ENCODE peak calls at places on chromosome 15, in four cellular contexts. E, G, K and X are unnamed samples.

GRCh38 chr15:29910068-29910467 is 87.8 kb upstream of the TJP1 start:
- DNase-seq in G (no peak), K (no peak), E (no peak), X (no peak)

GRCh38 chr15:57224664-57225063 is 151.6 kb upstream of the CGNL1 start:
- DNase-seq in G (no peak), E (no peak), K (no peak), X (no peak)

GRCh38 chr15:88029696-88030095 is 226.8 kb downstream of the NTRK3 start:
- DNase-seq in E (no peak), K (no peak), G (no peak), X (no peak)

GRCh38 chr15:60695713-60696522 is 217.0 kb upstream of the ICE2 start:
- DNase-seq in G (peak), E (no peak), K (no peak), X (no peak)

GRCh38 chr15:58748787-58749531 is 548 bp downstream of the ADAM10 start:
- DNase-seq in G (peak), E (peak), K (no peak), X (peak)

GRCh38 chr15:44501768-44502366 is 35.1 kb upstream of the EIF3J start:
- DNase-seq in K (peak), G (no peak), E (no peak), X (no peak)

GRCh38 chr15:79644091-79644490 is 212.0 kb downstream of the MINAR1 start:
- DNase-seq in G (peak), E (no peak), K (peak), X (no peak)

GRCh38 chr15:35958021-35958420 is 412.1 kb upstream of the DPH6 start:
- DNase-seq in E (no peak), K (no peak), G (peak), X (no peak)

GRCh38 chr15:42772126-42772525 is 35.2 kb upstream of the CDAN1 start:
- DNase-seq in G (no peak), E (no peak), K (no peak), X (no peak)

GRCh38 chr15:63135804-63136203 is 14.1 kb downstream of the LACTB start:
- DNase-seq in K (peak), G (peak), E (no peak), X (no peak)

GRCh38 chr15:27690290-27690689 is 408.8 kb downstream of the OCA2 start:
- DNase-seq in G (no peak), K (no peak), E (no peak), X (no peak)

GRCh38 chr15:49984436-49984835 is 134.6 kb downstream of the ATP8B4 start:
- DNase-seq in G (no peak), E (no peak), K (no peak), X (no peak)

GRCh38 chr15:42387603-42388002 is 28.3 kb downstream of the CAPN3 start:
- DNase-seq in K (no peak), E (no peak), G (peak), X (no peak)

GRCh38 chr15:62809106-62809967 is 233.2 kb upstream of the TPM1 start:
- DNase-seq in G (peak), K (peak), E (no peak), X (no peak)

GRCh38 chr15:40388941-40389823 is 6.7 kb downstream of the KNSTRN start:
- DNase-seq in E (peak), G (no peak), K (no peak), X (no peak)

GRCh38 chr15:57395292-57395691 is 19.0 kb downstream of the CGNL1 start:
- DNase-seq in E (no peak), K (peak), G (peak), X (no peak)

GRCh38 chr15:44882499-44882968 is 74.0 kb upstream of the TERB2 start:
- DNase-seq in G (no peak), K (peak), E (no peak), X (no peak)

GRCh38 chr15:38085104-38085503 is 150.7 kb downstream of the TMCO5A start:
- DNase-seq in G (no peak), E (no peak), K (no peak), X (peak)

GRCh38 chr15:101121511-101122090 is 130.2 kb downstream of the CHSY1 start:
- DNase-seq in E (peak), G (peak), K (no peak), X (peak)

GRCh38 chr15:26772588-26773484 is at the start of gene GABRB3:
- DNase-seq in G (no peak), E (peak), K (no peak), X (peak)

DNA sequence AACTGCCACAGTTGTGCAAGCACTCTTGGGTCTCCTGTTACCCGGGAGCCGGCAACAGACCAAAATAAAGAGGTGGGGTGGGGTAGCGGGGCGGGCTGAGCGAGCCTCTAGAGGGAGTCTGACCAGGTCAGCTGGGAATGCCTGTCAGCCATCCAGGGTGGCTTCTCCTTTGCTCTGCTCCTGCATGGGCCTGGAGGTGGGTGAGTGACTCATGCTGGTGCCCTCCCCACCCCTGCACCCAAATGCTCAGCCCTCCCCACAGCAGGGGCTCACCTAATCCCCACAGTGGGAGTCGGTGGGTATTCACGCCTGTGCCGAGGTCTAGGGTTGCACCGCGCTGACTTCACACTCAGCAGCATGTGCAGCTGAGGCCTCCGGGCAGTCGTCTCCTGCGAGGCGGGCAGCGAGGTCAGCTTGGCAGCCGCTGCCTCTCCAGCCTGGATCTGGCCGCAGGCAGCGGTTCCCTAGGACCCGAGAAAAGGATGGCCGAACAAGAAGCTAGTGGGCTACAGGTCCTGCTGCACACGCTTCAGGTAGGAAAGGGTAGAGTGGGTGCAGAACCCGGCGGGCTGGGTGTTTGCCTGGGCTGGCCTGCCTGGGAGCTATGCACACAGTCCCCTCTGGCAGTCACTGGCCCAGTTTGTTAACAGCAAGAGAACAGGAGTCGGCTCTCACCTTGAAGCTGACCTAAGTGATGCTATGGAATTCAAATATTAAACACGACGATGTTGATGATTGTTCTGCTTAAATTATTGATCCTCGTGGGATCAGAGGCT is at the start of gene AGBL1:
- DNase-seq in K (no peak), G (no peak), E (peak), X (peak)
- TF ChIP-seq CTCF in K (no peak), G (no peak), E (no peak), X (no peak)

DNA sequence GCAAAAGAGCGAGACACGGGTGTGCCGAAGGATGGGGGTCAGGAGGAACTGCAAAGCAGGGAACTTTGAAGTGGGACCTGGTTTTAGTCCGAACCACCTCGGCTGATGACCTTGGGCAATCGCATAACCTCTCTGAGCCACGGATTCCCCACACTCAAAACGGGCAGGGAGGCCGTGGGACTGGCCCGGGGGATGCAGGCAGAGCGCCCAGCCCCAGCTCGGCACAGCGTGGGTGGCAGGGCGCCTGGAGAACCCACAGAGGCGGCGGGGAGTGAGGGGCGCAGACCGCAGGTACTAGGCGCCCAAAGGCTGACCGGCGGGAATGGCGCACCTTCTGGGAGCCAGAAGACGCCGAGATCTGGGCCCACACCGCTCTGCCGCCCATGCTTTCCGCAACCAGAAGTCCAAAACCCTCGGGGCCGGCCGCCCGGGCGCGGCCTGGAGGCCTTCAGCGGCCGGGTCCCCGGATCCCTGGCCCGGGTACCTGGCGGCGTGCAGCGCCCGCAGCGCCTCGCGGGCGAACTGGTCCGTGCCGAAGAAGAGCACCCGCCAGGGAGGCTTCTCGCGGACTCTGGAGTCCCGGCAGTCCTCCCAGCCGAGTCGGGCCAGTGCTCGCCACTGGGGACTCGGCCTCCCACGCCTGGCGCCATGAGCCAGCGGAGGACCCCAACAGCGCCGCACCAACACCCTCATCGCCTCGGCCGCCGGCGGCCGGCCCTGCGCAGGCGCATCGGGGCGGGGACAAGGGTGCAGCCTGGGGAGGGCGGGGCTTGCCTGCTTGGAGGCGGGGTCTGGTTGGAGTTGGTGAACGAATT is at the start of gene MTFMT:
- DNase-seq in G (peak), K (peak), E (peak), X (peak)
- H3K27ac ChIP-seq in G (peak), K (peak), E (peak), X (peak)

GRCh38 chr15:73287019-73287418 is 81.7 kb downstream of the HCN4 start:
- DNase-seq in G (no peak), E (no peak), K (no peak), X (no peak)

GRCh38 chr15:73286356-73286755 is 82.4 kb downstream of the HCN4 start:
- DNase-seq in K (no peak), E (no peak), G (peak), X (no peak)

GRCh38 chr15:73282567-73283200 is 86.1 kb downstream of the HCN4 start:
- DNase-seq in E (no peak), G (no peak), K (no peak), X (no peak)

GRCh38 chr15:73283341-73283962 is 85.3 kb downstream of the HCN4 start:
- DNase-seq in K (no peak), E (no peak), G (no peak), X (no peak)

GRCh38 chr15:73284073-73284472 is 84.7 kb downstream of the HCN4 start:
- DNase-seq in K (peak), E (no peak), G (no peak), X (no peak)
- TF ChIP-seq CTCF in K (peak), E (no peak), G (peak), X (no peak)

GRCh38 chr15:93664180-93664951 is 567.0 kb upstream of the MCTP2 start:
- DNase-seq in E (no peak), G (no peak), K (no peak), X (no peak)
- H3K27ac ChIP-seq in E (no peak), G (no peak), K (no peak), X (no peak)

GRCh38 chr15:89305395-89305794 is 29.2 kb downstream of the POLG start:
- DNase-seq in G (no peak), K (no peak), E (no peak), X (no peak)

GRCh38 chr15:89303986-89304385 is 30.6 kb downstream of the POLG start:
- DNase-seq in K (no peak), E (no peak), G (no peak), X (no peak)

GRCh38 chr15:89301304-89302089 is 33.1 kb downstream of the POLG start:
- DNase-seq in K (no peak), E (no peak), G (no peak), X (no peak)

DNA sequence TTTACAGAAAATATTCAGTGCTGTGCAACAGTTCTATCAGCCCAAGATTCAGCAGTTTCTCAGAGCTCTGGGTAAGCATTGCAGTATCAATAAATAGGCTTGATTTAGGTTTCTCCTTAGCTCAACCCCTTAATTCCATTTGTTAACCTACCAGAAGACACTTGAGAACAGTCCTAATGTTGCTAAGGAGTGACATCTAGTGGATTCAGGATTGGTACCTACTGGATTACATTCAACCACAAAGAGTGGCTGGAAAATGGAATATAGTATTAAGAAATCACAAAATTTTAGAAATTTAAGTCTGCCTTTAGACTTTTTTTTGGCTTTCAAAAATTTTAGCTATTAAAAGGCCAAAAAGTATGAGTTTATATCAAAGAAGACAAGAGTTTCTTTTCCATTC is 34.7 kb downstream of the POLG start:
- DNase-seq in K (no peak), G (peak), E (no peak), X (no peak)
- TF ChIP-seq CTCF in K (no peak), G (peak), E (peak), X (no peak)

DNA sequence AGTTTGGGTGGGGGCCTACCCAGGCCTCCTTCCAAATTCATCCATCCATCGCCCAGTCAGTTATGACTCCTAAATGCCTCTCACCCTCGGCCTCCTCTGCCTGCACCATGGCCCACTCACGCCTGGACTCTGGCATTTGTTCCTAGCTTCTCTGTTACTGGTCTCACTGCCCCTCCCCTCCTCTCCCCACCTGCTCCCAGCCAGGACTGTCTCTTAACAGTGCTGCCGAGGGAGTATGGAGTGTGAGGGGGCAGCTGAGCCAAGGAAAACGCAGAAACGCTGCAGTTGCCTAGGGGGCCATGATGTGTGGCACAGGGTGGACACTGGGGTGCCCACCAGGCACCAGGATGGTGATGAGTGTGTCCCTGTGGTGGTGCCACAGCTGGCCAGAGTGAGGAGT is 3.1 kb downstream of the RCCD1 start:
- DNase-seq in E (no peak), K (no peak), G (no peak), X (no peak)
- H3K27ac ChIP-seq in E (no peak), K (peak), G (no peak), X (no peak)

GRCh38 chr15:98649996-98650870 is 1.9 kb downstream of the IGF1R start:
- DNase-seq in G (no peak), K (no peak), E (peak), X (peak)

GRCh38 chr15:98647774-98648653 is at the start of gene IGF1R:
- DNase-seq in E (peak), K (peak), G (peak), X (peak)

GRCh38 chr15:98648654-98649537 is 557 bp downstream of the IGF1R start:
- DNase-seq in G (no peak), K (no peak), E (peak), X (peak)

GRCh38 chr15:98650871-98651481 is 2.6 kb downstream of the IGF1R start:
- DNase-seq in E (no peak), G (no peak), K (no peak), X (no peak)

DNA sequence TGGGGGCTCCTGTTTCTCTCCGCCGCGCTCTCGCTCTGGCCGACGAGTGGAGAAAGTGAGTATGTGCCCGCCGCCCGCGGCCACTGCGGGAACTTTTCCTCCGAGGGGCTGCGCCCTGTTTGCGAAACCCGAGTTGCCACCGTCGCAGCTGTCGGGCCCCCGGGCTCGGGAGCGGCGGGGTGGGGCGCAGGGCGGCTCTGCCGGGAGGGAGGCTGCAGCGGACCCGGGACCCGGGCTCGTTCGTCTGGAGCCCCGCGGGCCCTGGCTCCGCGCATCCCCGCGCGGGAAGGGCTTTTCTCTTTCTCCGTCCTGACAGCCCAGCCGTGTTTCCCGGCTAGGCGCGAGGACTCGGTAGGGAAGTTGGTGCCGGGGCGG is 1.3 kb downstream of the IGF1R start:
- DNase-seq in G (no peak), E (peak), K (no peak), X (peak)
- TF ChIP-seq CTCF in G (peak), E (no peak), K (no peak), X (no peak)

DNA sequence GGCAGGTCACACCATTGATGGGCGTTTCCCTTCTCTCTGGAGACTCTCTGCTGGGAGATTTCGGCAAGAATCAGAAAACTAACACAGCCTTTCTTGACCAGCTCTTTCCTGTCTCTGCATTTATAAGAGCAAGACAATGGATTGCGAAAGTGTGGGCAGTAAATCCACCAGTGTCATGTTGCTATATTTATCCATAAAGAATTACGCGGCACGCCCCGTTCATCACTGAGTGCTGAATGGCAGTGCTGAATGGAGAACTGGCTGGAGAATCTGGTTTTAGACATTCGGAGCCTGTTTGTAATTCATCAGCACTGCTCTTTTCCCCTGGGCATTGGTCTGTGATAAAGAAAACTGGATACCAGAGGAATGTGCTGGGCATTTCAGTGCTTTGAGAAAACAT is 2.0 kb upstream of the CEMIP start:
- DNase-seq in G (peak), K (peak), E (no peak), X (no peak)
- H3K27ac ChIP-seq in G (no peak), K (peak), E (peak), X (peak)

DNA sequence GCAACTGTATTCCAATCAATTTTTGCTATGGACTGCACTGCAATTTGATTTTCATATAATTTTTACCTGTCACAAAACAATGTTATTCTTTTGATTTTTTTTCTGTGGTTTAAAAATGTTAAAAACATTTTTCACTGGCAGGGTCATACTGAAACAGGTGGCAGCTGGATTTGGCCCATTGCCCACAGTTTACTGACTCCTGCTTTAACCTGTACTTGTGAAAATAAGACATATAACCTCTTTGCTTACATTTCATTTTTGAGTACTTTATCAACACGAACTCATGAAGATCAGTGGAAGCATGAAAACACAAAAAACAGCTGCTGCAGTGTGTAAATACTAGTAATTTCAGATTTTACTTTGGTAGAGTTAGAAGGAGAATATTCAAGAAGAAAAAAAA is 313.1 kb downstream of the WDR72 start:
- DNase-seq in K (no peak), E (no peak), G (no peak), X (no peak)
- TF ChIP-seq CTCF in K (no peak), E (no peak), G (no peak), X (no peak)

DNA sequence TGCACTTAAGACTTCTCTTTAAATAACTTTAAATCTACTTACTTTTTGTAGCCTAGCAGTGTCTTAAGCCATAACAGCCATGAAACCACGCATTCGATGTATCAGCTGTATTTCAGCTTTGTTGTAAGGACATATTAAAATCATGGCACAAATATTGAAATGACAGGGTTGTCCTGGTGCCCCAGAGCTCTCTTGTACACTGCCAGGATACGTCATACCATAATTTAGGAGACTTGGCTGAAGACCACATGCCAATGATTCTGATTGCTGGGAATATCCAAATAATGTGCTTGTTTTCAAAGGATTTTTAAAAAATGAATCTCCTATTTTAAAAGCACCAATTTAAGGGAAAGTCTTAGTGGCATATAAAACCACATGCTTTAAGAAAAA is 265.4 kb downstream of the SLCO3A1 start:
- DNase-seq in G (no peak), E (no peak), K (no peak), X (no peak)
- H3K27ac ChIP-seq in G (no peak), E (no peak), K (no peak), X (no peak)